ENCODE peak calls at places on chromosome 13, in six cellular contexts. X, H, G, R, C and D are unnamed samples.

GRCh38 chr13:90300015-90300414 is 1047.5 kb upstream of the MIR17HG start:
- DNase-seq in X (no peak), H (no peak), G (no peak), R (no peak), C (no peak), D (no peak)

GRCh38 chr13:38883783-38884182 is 106.8 kb downstream of the STOML3 start:
- DNase-seq in X (no peak), H (no peak), G (no peak), R (no peak), C (no peak), D (no peak)

GRCh38 chr13:111409413-111409812 is 89.0 kb downstream of the TEX29 start:
- DNase-seq in X (no peak), H (no peak), G (no peak), R (no peak), C (no peak), D (no peak)

GRCh38 chr13:28545583-28546333 is 50.8 kb upstream of the FLT1 start:
- DNase-seq in X (no peak), H (no peak), G (no peak), R (no peak), C (no peak), D (no peak)

GRCh38 chr13:88736026-88736425 is 1064.9 kb downstream of the SLITRK5 start:
- DNase-seq in X (no peak), H (no peak), G (no peak), R (no peak), C (no peak), D (no peak)

GRCh38 chr13:19663416-19663979 is 30.0 kb downstream of the MPHOSPH8 start:
- DNase-seq in X (no peak), H (no peak), G (no peak), R (peak), C (no peak), D (no peak)

GRCh38 chr13:59318320-59318930 is 845.3 kb downstream of the DIAPH3 start:
- DNase-seq in X (peak), H (no peak), G (peak), R (peak), C (peak), D (peak)

GRCh38 chr13:111303559-111303958 is 16.9 kb upstream of the TEX29 start:
- DNase-seq in X (no peak), H (no peak), G (no peak), R (no peak), C (no peak), D (no peak)

GRCh38 chr13:97226788-97227627 is 4.9 kb downstream of the MBNL2 start:
- DNase-seq in X (no peak), H (no peak), G (peak), R (no peak), C (peak), D (peak)

GRCh38 chr13:35162420-35162819 is 220.3 kb downstream of the NBEA start:
- DNase-seq in X (no peak), H (no peak), G (no peak), R (no peak), C (no peak), D (no peak)

GRCh38 chr13:19185865-19186645 is 4.4 kb upstream of the TUBA3C start:
- DNase-seq in X (no peak), H (no peak), G (peak), R (peak), C (no peak), D (no peak)

GRCh38 chr13:47258384-47258783 is 361.5 kb upstream of the HTR2A start:
- DNase-seq in X (no peak), H (no peak), G (no peak), R (no peak), C (no peak), D (no peak)

GRCh38 chr13:107130516-107130915 is 562.6 kb upstream of the ARGLU1 start:
- DNase-seq in X (no peak), H (no peak), G (no peak), R (no peak), C (no peak), D (no peak)

GRCh38 chr13:23960566-23961156 is 63.4 kb upstream of the C1QTNF9B start:
- DNase-seq in X (peak), H (no peak), G (no peak), R (no peak), C (peak), D (peak)

GRCh38 chr13:102912599-102912998 is 66.8 kb downstream of the ERCC5 start:
- DNase-seq in X (no peak), H (no peak), G (no peak), R (no peak), C (no peak), D (no peak)

GRCh38 chr13:109180905-109181425 is 551.6 kb downstream of the MYO16 start:
- DNase-seq in X (no peak), H (no peak), G (no peak), R (no peak), C (no peak), D (no peak)

GRCh38 chr13:25463496-25463895 is 91.7 kb downstream of the ATP8A2 start:
- DNase-seq in X (no peak), H (no peak), G (no peak), R (no peak), C (no peak), D (no peak)

GRCh38 chr13:30895773-30896172 is 10.3 kb upstream of the MEDAG start:
- DNase-seq in X (peak), H (no peak), G (peak), R (peak), C (peak), D (no peak)

GRCh38 chr13:25857830-25858229 is 194.0 kb downstream of the SHISA2 start:
- DNase-seq in X (no peak), H (no peak), G (no peak), R (no peak), C (no peak), D (no peak)

GRCh38 chr13:75715598-75716523 is 79.7 kb downstream of the LMO7 start:
- DNase-seq in X (no peak), H (no peak), G (no peak), R (no peak), C (peak), D (no peak)

GRCh38 chr13:29849071-29849541 is 1.3 kb downstream of the UBL3 start:
- DNase-seq in X (peak), H (no peak), G (peak), R (no peak), C (peak), D (peak)

GRCh38 chr13:99965329-99966000 is 6.1 kb downstream of the ZIC5 start:
- DNase-seq in X (no peak), H (no peak), G (no peak), R (no peak), C (no peak), D (no peak)
- H3K4me3 ChIP-seq in X (no peak), H (no peak), G (no peak), R (no peak), C (no peak), D (no peak)

GRCh38 chr13:71864981-71865857 is 1.8 kb downstream of the DACH1 start:
- DNase-seq in X (no peak), H (peak), G (peak), R (peak), C (peak), D (peak)

GRCh38 chr13:71865858-71866172 is 1.2 kb downstream of the DACH1 start:
- DNase-seq in X (no peak), H (no peak), G (no peak), R (no peak), C (no peak), D (no peak)

GRCh38 chr13:71866173-71867091 is 572 bp downstream of the DACH1 start:
- DNase-seq in X (no peak), H (peak), G (no peak), R (peak), C (peak), D (no peak)

GRCh38 chr13:71869274-71869673 is 2.3 kb upstream of the DACH1 start:
- DNase-seq in X (no peak), H (no peak), G (no peak), R (no peak), C (no peak), D (no peak)

GRCh38 chr13:71867101-71867814 is at the start of gene DACH1:
- DNase-seq in X (peak), H (no peak), G (peak), R (no peak), C (peak), D (peak)
- TF ChIP-seq POLR2A in X (no peak), H (no peak), G (no peak), R (no peak), C (peak), D (peak)

DNA sequence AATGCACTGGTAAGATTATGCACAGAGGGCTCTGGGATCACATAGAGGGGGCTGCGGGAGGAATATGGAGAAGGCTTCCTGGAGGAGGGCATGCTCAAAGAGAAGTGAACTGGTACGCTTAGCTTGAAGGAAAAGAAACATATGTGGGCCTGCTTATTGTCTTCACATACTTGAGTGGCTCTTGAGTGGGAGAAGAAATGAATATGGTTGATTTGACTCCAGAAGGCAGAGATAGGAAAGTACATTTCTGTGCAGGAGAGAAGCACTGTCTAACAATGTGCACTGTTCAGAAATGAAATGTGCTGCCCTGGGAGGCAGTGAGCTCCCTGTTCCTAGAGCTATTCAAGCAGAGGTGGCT is 91.2 kb downstream of the KL start:
- DNase-seq in X (no peak), H (no peak), G (no peak), R (no peak), C (no peak), D (no peak)
- H3K4me3 ChIP-seq in X (no peak), H (no peak), G (no peak), R (no peak), C (no peak), D (no peak)

DNA sequence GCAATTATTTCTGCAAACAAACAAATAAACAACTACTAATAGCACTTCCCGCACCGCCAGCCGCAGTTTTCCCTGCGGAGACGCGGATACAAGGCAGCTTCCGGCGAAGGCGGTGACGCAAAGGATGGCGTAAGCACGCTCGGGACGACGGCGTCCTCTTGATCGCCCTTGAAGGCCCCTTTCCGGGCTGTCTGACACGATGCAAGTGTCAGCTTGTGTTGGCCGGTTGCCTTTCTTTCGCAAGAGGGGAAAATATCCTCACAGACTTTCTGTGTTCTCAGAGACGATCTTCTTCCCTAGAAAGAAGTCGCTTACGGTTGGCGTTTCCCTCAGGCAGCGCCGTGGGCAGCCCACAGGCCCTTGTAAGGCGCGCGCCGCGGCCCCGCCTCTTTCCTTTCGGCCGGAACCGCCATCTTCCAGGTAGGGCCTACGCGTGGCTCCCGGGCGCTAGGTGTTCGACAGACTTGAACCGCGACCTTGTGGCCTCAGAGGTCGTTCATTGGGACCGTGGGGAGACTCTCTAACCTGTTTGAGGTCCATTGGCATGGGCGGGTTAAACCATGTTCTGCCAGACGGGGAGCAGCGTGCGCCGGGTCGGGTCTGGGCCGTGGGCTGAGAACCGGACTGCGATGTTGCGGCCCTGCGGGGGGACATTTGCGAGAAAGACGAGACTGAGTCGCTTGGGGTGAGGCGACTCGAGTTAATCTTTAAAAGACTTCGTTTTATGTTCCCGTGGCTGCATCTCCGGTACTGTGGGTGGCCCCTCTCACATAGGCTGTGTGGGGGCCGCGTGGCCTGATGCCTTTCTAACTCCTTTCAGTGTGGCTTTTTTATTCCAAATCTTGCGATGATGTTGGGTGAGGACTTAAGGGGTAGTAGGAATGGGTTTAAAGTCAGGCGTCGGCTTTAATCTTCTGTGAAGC is at the start of gene RPL21:
- DNase-seq in X (peak), H (peak), G (peak), R (peak), C (peak), D (peak)
- TF ChIP-seq POLR2A in X (peak), H (peak), G (no peak), R (no peak), C (peak), D (peak)

GRCh38 chr13:41462427-41462826 is 5.1 kb downstream of the RGCC start:
- DNase-seq in X (no peak), H (no peak), G (no peak), R (no peak), C (no peak), D (no peak)

GRCh38 chr13:41461527-41462124 is 4.3 kb downstream of the RGCC start:
- DNase-seq in X (no peak), H (no peak), G (no peak), R (no peak), C (no peak), D (no peak)

GRCh38 chr13:41465215-41465907 is 8.0 kb downstream of the RGCC start:
- DNase-seq in X (no peak), H (no peak), G (peak), R (no peak), C (peak), D (peak)

GRCh38 chr13:41465965-41466364 is 8.6 kb downstream of the RGCC start:
- DNase-seq in X (no peak), H (no peak), G (no peak), R (no peak), C (no peak), D (no peak)

GRCh38 chr13:41463823-41464602 is 6.7 kb downstream of the RGCC start:
- DNase-seq in X (no peak), H (peak), G (no peak), R (no peak), C (no peak), D (no peak)
- H3K4me3 ChIP-seq in X (peak), H (peak), G (no peak), R (no peak), C (no peak), D (no peak)

GRCh38 chr13:48412881-48413351 is at the start of gene LPAR6:
- DNase-seq in X (peak), H (no peak), G (no peak), R (no peak), C (peak), D (peak)
- TF ChIP-seq POLR2A in X (peak), H (no peak), G (peak), R (no peak), C (peak), D (peak)

GRCh38 chr13:98478134-98479129 is 98.5 kb downstream of the STK24 start:
- DNase-seq in X (no peak), H (no peak), G (peak), R (peak), C (peak), D (no peak)
- H3K4me3 ChIP-seq in X (no peak), H (no peak), G (no peak), R (no peak), C (no peak), D (no peak)